ENCODE peak calls at places on chromosomes 2 and 18, in ten cellular contexts. One of them, this sample, is unnamed.

GRCh38 chr2:98935111-98935770 is 784 bp downstream of the CRACDL start:
- DNase-seq in fibroblast of mammary gland: no peak
- DNase-seq in endothelial cell: no peak
- DNase-seq in fibroblast of the aortic adventitia: no peak
- DNase-seq in astrocyte of the spinal cord: no peak
- DNase-seq in AG10803: no peak
- DNase-seq in GM10248: no peak
- DNase-seq in CD4-positive, alpha-beta T cell: no peak
- DNase-seq in heart left ventricle: no peak
- DNase-seq in AG04450: no peak
- DNase-seq in this sample: no peak

GRCh38 chr2:45259144-45259543 is 249.9 kb upstream of the SIX2 start:
- DNase-seq in GM10248: no peak
- DNase-seq in AG04450: no peak
- DNase-seq in endothelial cell: no peak
- DNase-seq in fibroblast of mammary gland: no peak
- DNase-seq in CD4-positive, alpha-beta T cell: no peak
- DNase-seq in heart left ventricle: no peak
- DNase-seq in AG10803: no peak
- DNase-seq in fibroblast of the aortic adventitia: no peak
- DNase-seq in astrocyte of the spinal cord: peak
- DNase-seq in this sample: no peak

GRCh38 chr2:158719411-158719810 is 75.7 kb upstream of the DAPL1 start:
- DNase-seq in AG04450: no peak
- DNase-seq in astrocyte of the spinal cord: no peak
- DNase-seq in GM10248: no peak
- DNase-seq in heart left ventricle: no peak
- DNase-seq in endothelial cell: no peak
- DNase-seq in fibroblast of the aortic adventitia: no peak
- DNase-seq in fibroblast of mammary gland: no peak
- DNase-seq in AG10803: no peak
- DNase-seq in CD4-positive, alpha-beta T cell: no peak
- DNase-seq in this sample: no peak

GRCh38 chr18:5449858-5450509 is 93.8 kb downstream of the EPB41L3 start:
- DNase-seq in AG04450: no peak
- DNase-seq in GM10248: no peak
- DNase-seq in CD4-positive, alpha-beta T cell: no peak
- DNase-seq in astrocyte of the spinal cord: no peak
- DNase-seq in endothelial cell: no peak
- DNase-seq in fibroblast of mammary gland: no peak
- DNase-seq in fibroblast of the aortic adventitia: no peak
- DNase-seq in AG10803: no peak
- DNase-seq in heart left ventricle: no peak
- DNase-seq in this sample: no peak

GRCh38 chr2:172372436-172372835 is 55.0 kb upstream of the ITGA6 start:
- DNase-seq in fibroblast of the aortic adventitia: no peak
- DNase-seq in GM10248: no peak
- DNase-seq in fibroblast of mammary gland: no peak
- DNase-seq in AG10803: no peak
- DNase-seq in endothelial cell: no peak
- DNase-seq in astrocyte of the spinal cord: no peak
- DNase-seq in AG04450: no peak
- DNase-seq in heart left ventricle: no peak
- DNase-seq in CD4-positive, alpha-beta T cell: no peak
- DNase-seq in this sample: no peak

GRCh38 chr18:60050821-60051220 is 151.0 kb downstream of the PMAIP1 start:
- DNase-seq in CD4-positive, alpha-beta T cell: no peak
- DNase-seq in heart left ventricle: no peak
- DNase-seq in fibroblast of mammary gland: no peak
- DNase-seq in fibroblast of the aortic adventitia: no peak
- DNase-seq in astrocyte of the spinal cord: no peak
- DNase-seq in AG10803: no peak
- DNase-seq in AG04450: no peak
- DNase-seq in GM10248: no peak
- DNase-seq in endothelial cell: no peak
- DNase-seq in this sample: no peak

GRCh38 chr2:239814917-239815637 is 210.1 kb downstream of the NDUFA10 start:
- DNase-seq in astrocyte of the spinal cord: no peak
- DNase-seq in GM10248: no peak
- DNase-seq in AG04450: no peak
- DNase-seq in heart left ventricle: peak
- DNase-seq in endothelial cell: no peak
- DNase-seq in CD4-positive, alpha-beta T cell: no peak
- DNase-seq in AG10803: no peak
- DNase-seq in fibroblast of mammary gland: peak
- DNase-seq in fibroblast of the aortic adventitia: peak
- DNase-seq in this sample: no peak

GRCh38 chr2:52253605-52254004 is 1221.7 kb upstream of the NRXN1 start:
- DNase-seq in GM10248: no peak
- DNase-seq in fibroblast of the aortic adventitia: no peak
- DNase-seq in fibroblast of mammary gland: peak
- DNase-seq in AG04450: no peak
- DNase-seq in endothelial cell: no peak
- DNase-seq in astrocyte of the spinal cord: no peak
- DNase-seq in heart left ventricle: no peak
- DNase-seq in CD4-positive, alpha-beta T cell: no peak
- DNase-seq in AG10803: no peak
- DNase-seq in this sample: no peak

GRCh38 chr2:217889656-217890055 is 113.1 kb downstream of the TNS1 start:
- DNase-seq in GM10248: no peak
- DNase-seq in fibroblast of the aortic adventitia: no peak
- DNase-seq in CD4-positive, alpha-beta T cell: no peak
- DNase-seq in heart left ventricle: no peak
- DNase-seq in fibroblast of mammary gland: no peak
- DNase-seq in AG04450: no peak
- DNase-seq in astrocyte of the spinal cord: no peak
- DNase-seq in AG10803: no peak
- DNase-seq in endothelial cell: no peak
- DNase-seq in this sample: no peak

GRCh38 chr2:217887841-217888665 is 114.7 kb downstream of the TNS1 start:
- DNase-seq in astrocyte of the spinal cord: no peak
- DNase-seq in GM10248: no peak
- DNase-seq in CD4-positive, alpha-beta T cell: no peak
- DNase-seq in fibroblast of mammary gland: peak
- DNase-seq in fibroblast of the aortic adventitia: peak
- DNase-seq in heart left ventricle: peak
- DNase-seq in AG04450: no peak
- DNase-seq in endothelial cell: no peak
- DNase-seq in AG10803: no peak
- DNase-seq in this sample: no peak

GRCh38 chr2:217893440-217893839 is 109.4 kb downstream of the TNS1 start:
- DNase-seq in heart left ventricle: no peak
- DNase-seq in GM10248: no peak
- DNase-seq in astrocyte of the spinal cord: no peak
- DNase-seq in AG10803: no peak
- DNase-seq in CD4-positive, alpha-beta T cell: no peak
- DNase-seq in endothelial cell: no peak
- DNase-seq in fibroblast of mammary gland: no peak
- DNase-seq in AG04450: no peak
- DNase-seq in fibroblast of the aortic adventitia: no peak
- DNase-seq in this sample: no peak

GRCh38 chr2:217892560-217892959 is 110.2 kb downstream of the TNS1 start:
- DNase-seq in endothelial cell: no peak
- DNase-seq in AG10803: no peak
- DNase-seq in AG04450: no peak
- DNase-seq in astrocyte of the spinal cord: no peak
- DNase-seq in GM10248: no peak
- DNase-seq in heart left ventricle: no peak
- DNase-seq in CD4-positive, alpha-beta T cell: no peak
- DNase-seq in fibroblast of the aortic adventitia: no peak
- DNase-seq in fibroblast of mammary gland: no peak
- DNase-seq in this sample: no peak

GRCh38 chr2:217890445-217890844 is 112.3 kb downstream of the TNS1 start:
- DNase-seq in fibroblast of the aortic adventitia: peak
- DNase-seq in CD4-positive, alpha-beta T cell: no peak
- DNase-seq in heart left ventricle: no peak
- DNase-seq in astrocyte of the spinal cord: peak
- DNase-seq in GM10248: no peak
- DNase-seq in AG10803: peak
- DNase-seq in endothelial cell: peak
- DNase-seq in fibroblast of mammary gland: peak
- DNase-seq in AG04450: peak
- DNase-seq in this sample: no peak
- TF ChIP-seq CTCF in fibroblast of the aortic adventitia: peak
- TF ChIP-seq CTCF in CD4-positive, alpha-beta T cell: no peak
- TF ChIP-seq CTCF in heart left ventricle: peak
- TF ChIP-seq CTCF in astrocyte of the spinal cord: peak
- TF ChIP-seq CTCF in GM10248: no peak
- TF ChIP-seq CTCF in AG10803: peak
- TF ChIP-seq CTCF in endothelial cell: no peak
- TF ChIP-seq CTCF in fibroblast of mammary gland: peak
- TF ChIP-seq CTCF in AG04450: peak
- TF ChIP-seq CTCF in this sample: peak

GRCh38 chr2:202036601-202037037 is 3.0 kb downstream of the FZD7 start:
- DNase-seq in fibroblast of the aortic adventitia: peak
- DNase-seq in CD4-positive, alpha-beta T cell: no peak
- DNase-seq in heart left ventricle: no peak
- DNase-seq in endothelial cell: peak
- DNase-seq in GM10248: no peak
- DNase-seq in AG10803: no peak
- DNase-seq in AG04450: no peak
- DNase-seq in fibroblast of mammary gland: peak
- DNase-seq in astrocyte of the spinal cord: peak
- DNase-seq in this sample: peak

GRCh38 chr2:202033317-202034248 is at the start of gene FZD7:
- DNase-seq in fibroblast of the aortic adventitia: peak
- DNase-seq in CD4-positive, alpha-beta T cell: peak
- DNase-seq in AG04450: peak
- DNase-seq in fibroblast of mammary gland: peak
- DNase-seq in endothelial cell: peak
- DNase-seq in GM10248: peak
- DNase-seq in AG10803: peak
- DNase-seq in astrocyte of the spinal cord: peak
- DNase-seq in heart left ventricle: peak
- DNase-seq in this sample: peak

GRCh38 chr2:202035941-202036372 is 2.3 kb downstream of the FZD7 start:
- DNase-seq in CD4-positive, alpha-beta T cell: no peak
- DNase-seq in AG10803: no peak
- DNase-seq in fibroblast of mammary gland: peak
- DNase-seq in GM10248: no peak
- DNase-seq in AG04450: no peak
- DNase-seq in fibroblast of the aortic adventitia: peak
- DNase-seq in heart left ventricle: peak
- DNase-seq in astrocyte of the spinal cord: peak
- DNase-seq in endothelial cell: peak
- DNase-seq in this sample: no peak

GRCh38 chr2:202034249-202035088 is 814 bp downstream of the FZD7 start:
- DNase-seq in CD4-positive, alpha-beta T cell: no peak
- DNase-seq in heart left ventricle: peak
- DNase-seq in fibroblast of mammary gland: peak
- DNase-seq in AG10803: no peak
- DNase-seq in AG04450: no peak
- DNase-seq in endothelial cell: peak
- DNase-seq in astrocyte of the spinal cord: peak
- DNase-seq in GM10248: peak
- DNase-seq in fibroblast of the aortic adventitia: peak
- DNase-seq in this sample: peak

DNA sequence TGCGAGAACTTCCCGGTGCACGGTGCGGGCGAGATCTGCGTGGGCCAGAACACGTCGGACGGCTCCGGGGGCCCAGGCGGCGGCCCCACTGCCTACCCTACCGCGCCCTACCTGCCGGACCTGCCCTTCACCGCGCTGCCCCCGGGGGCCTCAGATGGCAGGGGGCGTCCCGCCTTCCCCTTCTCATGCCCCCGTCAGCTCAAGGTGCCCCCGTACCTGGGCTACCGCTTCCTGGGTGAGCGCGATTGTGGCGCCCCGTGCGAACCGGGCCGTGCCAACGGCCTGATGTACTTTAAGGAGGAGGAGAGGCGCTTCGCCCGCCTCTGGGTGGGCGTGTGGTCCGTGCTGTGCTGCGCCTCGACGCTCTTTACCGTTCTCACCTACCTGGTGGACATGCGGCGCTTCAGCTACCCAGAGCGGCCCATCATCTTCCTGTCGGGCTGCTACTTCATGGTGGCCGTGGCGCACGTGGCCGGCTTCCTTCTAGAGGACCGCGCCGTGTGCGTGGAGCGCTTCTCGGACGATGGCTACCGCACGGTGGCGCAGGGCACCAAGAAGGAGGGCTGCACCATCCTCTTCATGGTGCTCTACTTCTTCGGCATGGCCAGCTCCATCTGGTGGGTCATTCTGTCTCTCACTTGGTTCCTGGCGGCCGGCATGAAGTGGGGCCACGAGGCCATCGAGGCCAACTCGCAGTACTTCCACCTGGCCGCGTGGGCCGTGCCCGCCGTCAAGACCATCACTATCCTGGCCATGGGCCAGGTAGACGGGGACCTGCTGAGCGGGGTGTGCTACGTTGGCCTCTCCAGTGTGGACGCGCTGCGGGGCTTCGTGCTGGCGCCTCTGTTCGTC is 1.7 kb downstream of the FZD7 start:
- DNase-seq in AG04450: no peak
- DNase-seq in fibroblast of mammary gland: peak
- DNase-seq in AG10803: peak
- DNase-seq in fibroblast of the aortic adventitia: peak
- DNase-seq in endothelial cell: peak
- DNase-seq in CD4-positive, alpha-beta T cell: peak
- DNase-seq in astrocyte of the spinal cord: peak
- DNase-seq in GM10248: no peak
- DNase-seq in heart left ventricle: peak
- DNase-seq in this sample: peak
- TF ChIP-seq CTCF in AG04450: peak
- TF ChIP-seq CTCF in fibroblast of mammary gland: peak
- TF ChIP-seq CTCF in AG10803: peak
- TF ChIP-seq CTCF in fibroblast of the aortic adventitia: peak
- TF ChIP-seq CTCF in endothelial cell: peak
- TF ChIP-seq CTCF in CD4-positive, alpha-beta T cell: no peak
- TF ChIP-seq CTCF in astrocyte of the spinal cord: peak
- TF ChIP-seq CTCF in GM10248: peak
- TF ChIP-seq CTCF in heart left ventricle: peak
- TF ChIP-seq CTCF in this sample: peak

GRCh38 chr2:226981731-226982373 is 146.0 kb downstream of the RHBDD1 start:
- DNase-seq in fibroblast of mammary gland: no peak
- DNase-seq in fibroblast of the aortic adventitia: peak
- DNase-seq in AG10803: no peak
- DNase-seq in GM10248: no peak
- DNase-seq in heart left ventricle: no peak
- DNase-seq in endothelial cell: no peak
- DNase-seq in astrocyte of the spinal cord: no peak
- DNase-seq in AG04450: no peak
- DNase-seq in CD4-positive, alpha-beta T cell: no peak
- DNase-seq in this sample: no peak

GRCh38 chr2:226984461-226985226 is 148.8 kb downstream of the RHBDD1 start:
- DNase-seq in fibroblast of the aortic adventitia: no peak
- DNase-seq in AG04450: no peak
- DNase-seq in CD4-positive, alpha-beta T cell: no peak
- DNase-seq in GM10248: peak
- DNase-seq in fibroblast of mammary gland: no peak
- DNase-seq in AG10803: no peak
- DNase-seq in astrocyte of the spinal cord: no peak
- DNase-seq in endothelial cell: no peak
- DNase-seq in heart left ventricle: no peak
- DNase-seq in this sample: no peak

GRCh38 chr2:226983891-226984290 is 148.0 kb downstream of the RHBDD1 start:
- DNase-seq in heart left ventricle: no peak
- DNase-seq in astrocyte of the spinal cord: no peak
- DNase-seq in AG04450: no peak
- DNase-seq in endothelial cell: no peak
- DNase-seq in GM10248: no peak
- DNase-seq in AG10803: no peak
- DNase-seq in CD4-positive, alpha-beta T cell: no peak
- DNase-seq in fibroblast of the aortic adventitia: no peak
- DNase-seq in fibroblast of mammary gland: no peak
- DNase-seq in this sample: no peak

DNA sequence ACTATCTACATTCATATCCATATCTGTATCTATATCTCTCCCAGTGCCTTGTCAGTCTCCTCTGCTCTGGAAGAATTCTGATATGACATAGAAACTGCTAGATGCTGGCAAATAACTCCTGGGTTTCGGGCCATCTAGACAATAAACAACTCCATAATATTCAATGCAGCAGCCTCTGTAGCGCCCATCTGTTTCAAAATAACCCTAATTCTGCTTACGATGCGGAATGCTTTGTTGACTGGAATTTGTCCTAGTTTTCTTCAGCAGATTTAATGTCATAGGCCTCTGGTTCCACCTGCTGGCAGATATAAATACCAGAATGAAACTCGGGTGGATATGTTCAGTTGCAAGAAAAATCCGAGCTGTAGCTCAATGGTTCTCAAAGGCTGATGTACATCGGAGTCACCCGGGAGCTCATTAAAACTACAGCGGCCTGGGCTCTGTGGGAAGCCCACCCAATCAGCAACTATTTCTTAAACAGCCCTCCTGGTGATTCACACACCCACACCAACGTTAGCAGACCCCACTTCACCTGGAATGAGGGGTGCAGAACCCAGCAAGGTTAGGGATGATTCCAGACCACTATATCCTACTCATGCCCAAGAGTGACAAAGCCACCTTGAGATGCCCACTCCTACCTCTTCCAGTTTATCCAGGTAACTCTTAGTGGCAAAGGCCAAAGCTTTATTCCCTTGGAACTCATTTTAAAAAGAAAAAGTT is 149.5 kb downstream of the RHBDD1 start:
- DNase-seq in fibroblast of mammary gland: peak
- DNase-seq in GM10248: no peak
- DNase-seq in astrocyte of the spinal cord: peak
- DNase-seq in CD4-positive, alpha-beta T cell: no peak
- DNase-seq in endothelial cell: peak
- DNase-seq in fibroblast of the aortic adventitia: peak
- DNase-seq in heart left ventricle: no peak
- DNase-seq in AG04450: peak
- DNase-seq in AG10803: peak
- DNase-seq in this sample: peak
- TF ChIP-seq CTCF in fibroblast of mammary gland: peak
- TF ChIP-seq CTCF in GM10248: peak
- TF ChIP-seq CTCF in astrocyte of the spinal cord: peak
- TF ChIP-seq CTCF in CD4-positive, alpha-beta T cell: peak
- TF ChIP-seq CTCF in endothelial cell: peak
- TF ChIP-seq CTCF in fibroblast of the aortic adventitia: peak
- TF ChIP-seq CTCF in heart left ventricle: peak
- TF ChIP-seq CTCF in AG04450: peak
- TF ChIP-seq CTCF in AG10803: peak
- TF ChIP-seq CTCF in this sample: peak

GRCh38 chr2:1236596-1236995 is 176.7 kb upstream of the TPO start:
- DNase-seq in AG10803: no peak
- DNase-seq in heart left ventricle: no peak
- DNase-seq in CD4-positive, alpha-beta T cell: no peak
- DNase-seq in GM10248: no peak
- DNase-seq in astrocyte of the spinal cord: peak
- DNase-seq in fibroblast of the aortic adventitia: no peak
- DNase-seq in AG04450: no peak
- DNase-seq in endothelial cell: no peak
- DNase-seq in fibroblast of mammary gland: no peak
- DNase-seq in this sample: no peak
- TF ChIP-seq CTCF in AG10803: no peak
- TF ChIP-seq CTCF in heart left ventricle: no peak
- TF ChIP-seq CTCF in CD4-positive, alpha-beta T cell: no peak
- TF ChIP-seq CTCF in GM10248: no peak
- TF ChIP-seq CTCF in astrocyte of the spinal cord: no peak
- TF ChIP-seq CTCF in fibroblast of the aortic adventitia: no peak
- TF ChIP-seq CTCF in AG04450: no peak
- TF ChIP-seq CTCF in endothelial cell: no peak
- TF ChIP-seq CTCF in fibroblast of mammary gland: no peak
- TF ChIP-seq CTCF in this sample: no peak

This sample was measured in neural crest cell.